ENCODE peak calls at places on chromosomes 11 and 22, in six cellular contexts. X is neural progenitor cell; T is GM12864; N is CD4-positive, alpha-beta T cell; W is psoas muscle; P is GM13977. S is an unnamed sample.

GRCh38 chr11:64566915-64567882 is 23.8 kb upstream of the SLC22A12 start:
- DNase-seq in T (no peak), P (no peak), W (no peak), X (peak), N (no peak), S (no peak)

GRCh38 chr22:27866136-27867091 is 52.6 kb downstream of the PITPNB start:
- DNase-seq in T (no peak), P (no peak), X (no peak), W (no peak), N (no peak), S (no peak)

GRCh38 chr22:42300286-42301071 is 30.0 kb upstream of the TCF20 start:
- DNase-seq in X (no peak), W (no peak), T (peak), P (peak), N (peak), S (peak)

GRCh38 chr22:22106855-22107254 is 124.3 kb upstream of the TOP3B start:
- DNase-seq in X (no peak), P (no peak), T (no peak), W (no peak), N (no peak), S (no peak)

GRCh38 chr11:65016705-65017104 is 2.7 kb downstream of the ARL2 start:
- DNase-seq in X (no peak), W (no peak), T (no peak), N (no peak), P (no peak), S (no peak)

GRCh38 chr22:36405671-36406070 is 17.9 kb upstream of the MYH9 start:
- DNase-seq in T (no peak), W (no peak), X (no peak), N (peak), P (no peak), S (no peak)

GRCh38 chr11:67281552-67282150 is 7.5 kb upstream of the ANKRD13D start:
- DNase-seq in W (peak), P (no peak), X (no peak), T (no peak), N (peak), S (no peak)

GRCh38 chr11:116693206-116694016 is 79.4 kb downstream of the BUD13 start:
- DNase-seq in W (no peak), T (no peak), P (no peak), X (no peak), N (no peak), S (no peak)

GRCh38 chr11:75583710-75584658 is 21.9 kb downstream of the SERPINH1 start:
- DNase-seq in T (no peak), N (no peak), W (peak), P (peak), X (peak), S (peak)

DNA sequence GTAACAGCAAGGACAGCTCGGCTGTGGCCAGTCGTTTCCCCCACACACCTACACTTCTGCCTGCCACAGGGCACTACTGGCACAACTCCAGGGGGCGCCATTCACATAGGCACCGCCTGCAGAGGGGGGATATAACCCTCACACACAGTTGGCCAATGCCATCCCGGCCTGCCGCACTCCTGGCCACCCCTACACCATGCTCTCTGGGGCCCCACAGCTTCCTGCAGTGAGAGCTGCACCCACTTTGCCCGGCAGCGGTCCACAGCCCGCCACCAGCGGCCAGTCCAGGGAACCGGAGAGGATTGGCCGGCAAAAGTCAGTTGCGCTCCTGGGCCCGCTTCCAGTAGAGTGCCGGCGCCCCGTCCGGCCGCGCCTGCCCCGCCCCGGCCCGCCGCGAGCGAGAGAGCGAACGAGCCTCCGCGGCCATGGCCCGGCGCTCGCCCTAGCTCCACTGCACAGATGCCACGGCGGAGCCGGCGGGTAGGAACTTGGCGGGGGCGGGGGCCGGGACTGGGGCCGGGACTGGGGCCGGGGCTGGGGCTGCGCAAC is 25.6 kb upstream of the SUSD2 start:
- DNase-seq in P (peak), W (peak), N (peak), X (peak), T (no peak), S (peak)
- TF ChIP-seq CTCF in P (peak), W (peak), N (peak), X (peak), T (peak), S (peak)

GRCh38 chr22:32985899-32986772 is 72.0 kb downstream of the SYN3 start:
- DNase-seq in T (peak), N (peak), X (peak), W (no peak), P (peak), S (peak)
- TF ChIP-seq CTCF in T (peak), N (peak), X (peak), W (peak), P (peak), S (peak)

GRCh38 chr11:119673389-119674336 is 55.3 kb downstream of the NECTIN1 start:
- DNase-seq in X (no peak), N (no peak), T (peak), W (no peak), P (peak), S (peak)
- TF ChIP-seq CTCF in X (no peak), N (no peak), T (peak), W (no peak), P (peak), S (peak)

GRCh38 chr11:57338152-57338551 is at the start of gene P2RX3:
- DNase-seq in W (no peak), T (no peak), N (no peak), P (no peak), X (no peak), S (no peak)

GRCh38 chr11:57335023-57335342 is 709 bp downstream of the SSRP1 start:
- DNase-seq in W (no peak), N (no peak), X (no peak), T (no peak), P (no peak), S (no peak)

GRCh38 chr11:57332694-57333440 is 2.8 kb downstream of the SSRP1 start:
- DNase-seq in T (no peak), W (peak), X (no peak), P (no peak), N (no peak), S (no peak)

GRCh38 chr11:57336111-57336666 is 497 bp upstream of the SSRP1 start:
- DNase-seq in X (no peak), W (no peak), N (peak), P (no peak), T (no peak), S (no peak)

DNA sequence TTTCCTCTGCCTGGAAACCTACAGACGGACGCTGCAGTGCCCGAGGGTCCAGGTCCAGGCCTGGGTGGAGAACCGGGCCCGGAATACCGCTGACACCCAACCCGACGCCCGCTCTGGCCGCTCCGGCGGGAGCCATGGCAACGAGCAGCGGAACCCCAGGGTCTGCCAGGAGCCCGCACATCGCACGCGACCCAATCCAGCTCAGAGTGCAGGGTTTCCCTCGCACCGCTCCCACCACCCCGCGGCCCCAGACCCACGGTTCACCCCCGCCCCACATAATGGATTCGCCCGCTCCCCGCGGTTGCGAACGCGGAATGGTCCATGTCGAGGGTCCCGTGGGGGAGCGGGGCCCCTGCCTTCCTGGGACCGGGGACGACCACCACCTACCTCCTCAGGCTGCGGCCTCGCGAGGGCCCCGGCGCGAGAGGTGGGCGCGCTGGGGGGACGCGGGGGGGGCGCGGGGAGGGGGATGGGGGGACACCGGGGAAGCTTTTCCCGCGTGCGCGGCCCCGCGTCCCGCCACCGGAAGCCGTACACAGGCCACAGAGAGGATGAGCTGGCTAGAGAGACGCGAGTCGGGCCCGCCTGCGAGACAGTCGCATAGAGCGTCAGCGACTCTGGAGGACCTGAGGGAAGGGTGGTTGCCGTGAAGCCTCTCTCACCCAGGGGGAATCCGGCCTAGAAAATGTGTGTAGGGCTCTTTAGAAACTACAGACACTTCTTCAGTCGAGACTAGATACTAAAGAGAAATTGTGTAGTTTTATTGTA is at the start of gene SSRP1:
- DNase-seq in N (peak), T (peak), P (peak), W (peak), X (peak), S (peak)
- TF ChIP-seq CTCF in N (no peak), T (peak), P (peak), W (no peak), X (peak), S (peak)

GRCh38 chr11:100914415-100914814 is 215.2 kb downstream of the PGR start:
- DNase-seq in W (no peak), T (no peak), N (no peak), P (no peak), X (no peak), S (no peak)

GRCh38 chr11:100905684-100906083 is 218.6 kb downstream of the ARHGAP42 start:
- DNase-seq in N (no peak), X (no peak), W (no peak), P (no peak), T (no peak), S (no peak)

GRCh38 chr11:100908746-100909145 is 220.9 kb downstream of the PGR start:
- DNase-seq in T (no peak), W (no peak), N (no peak), X (no peak), P (no peak), S (no peak)

DNA sequence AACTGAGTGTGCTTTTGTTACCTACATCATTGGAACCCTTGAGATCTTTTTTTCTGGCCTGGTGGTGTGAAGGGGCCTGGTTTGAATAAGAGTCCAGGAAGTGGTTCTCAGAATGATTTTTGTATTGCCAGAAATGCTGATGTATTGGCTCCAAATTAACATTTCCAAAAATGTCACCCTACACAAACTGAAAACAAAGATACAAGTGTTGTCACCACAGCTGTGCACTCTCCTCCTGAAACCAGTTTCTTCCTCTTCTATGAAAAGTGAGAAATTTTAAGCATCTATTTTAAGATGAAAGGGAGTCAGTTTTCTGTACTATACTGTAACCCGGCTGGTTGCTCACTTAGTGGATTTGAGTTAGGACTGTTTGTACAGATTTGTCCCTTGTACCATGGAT is 218.8 kb downstream of the PGR start:
- DNase-seq in N (no peak), P (peak), W (no peak), X (no peak), T (peak), S (peak)
- TF ChIP-seq CTCF in N (no peak), P (no peak), W (no peak), X (no peak), T (no peak), S (no peak)

GRCh38 chr11:2208691-2209369 is 37.2 kb upstream of the TH start:
- DNase-seq in P (no peak), N (no peak), T (no peak), X (peak), W (peak), S (peak)
- TF ChIP-seq CTCF in P (no peak), N (no peak), T (no peak), X (peak), W (no peak), S (no peak)